ENCODE peak calls at places on chromosomes 4 and X, in nine cellular contexts. One of them, this sample, is unnamed. For H3K4me1, the result is how much of the 10 kb centered on the place peaks cover.

GRCh38 chr4:115687356-115687755 is 573.9 kb upstream of the NDST4 start:
- DNase-seq in suprapubic skin: no peak
- DNase-seq in GM23338: no peak
- DNase-seq in A549: peak
- DNase-seq in PC-9: peak
- DNase-seq in ascending aorta: no peak
- DNase-seq in astrocyte: no peak
- DNase-seq in transverse colon: no peak
- DNase-seq in cardiac muscle cell: no peak
- DNase-seq in this sample: no peak

GRCh38 chr4:141246243-141246642 is 25.5 kb downstream of the ZNF330 start:
- DNase-seq in suprapubic skin: no peak
- DNase-seq in GM23338: no peak
- DNase-seq in A549: no peak
- DNase-seq in PC-9: no peak
- DNase-seq in ascending aorta: no peak
- DNase-seq in astrocyte: peak
- DNase-seq in transverse colon: no peak
- DNase-seq in cardiac muscle cell: peak
- DNase-seq in this sample: no peak

GRCh38 chrX:88830113-88830512 is 83.1 kb downstream of the CPXCR1 start:
- DNase-seq in suprapubic skin: no peak
- DNase-seq in GM23338: no peak
- DNase-seq in A549: no peak
- DNase-seq in PC-9: no peak
- DNase-seq in ascending aorta: no peak
- DNase-seq in astrocyte: no peak
- DNase-seq in transverse colon: no peak
- DNase-seq in cardiac muscle cell: no peak
- DNase-seq in this sample: no peak

GRCh38 chr4:83568057-83568456 is 32.1 kb downstream of the GPAT3 start:
- DNase-seq in suprapubic skin: no peak
- DNase-seq in GM23338: no peak
- DNase-seq in A549: no peak
- DNase-seq in PC-9: no peak
- DNase-seq in ascending aorta: no peak
- DNase-seq in astrocyte: no peak
- DNase-seq in transverse colon: no peak
- DNase-seq in cardiac muscle cell: no peak
- DNase-seq in this sample: no peak

GRCh38 chrX:130173190-130173895 is 1.6 kb downstream of the RAB33A start:
- DNase-seq in suprapubic skin: no peak
- DNase-seq in GM23338: no peak
- DNase-seq in A549: no peak
- DNase-seq in PC-9: peak
- DNase-seq in ascending aorta: peak
- DNase-seq in astrocyte: peak
- DNase-seq in transverse colon: peak
- DNase-seq in cardiac muscle cell: no peak
- DNase-seq in this sample: no peak

GRCh38 chr4:30718021-30718888 is 1.9 kb upstream of the PCDH7 start:
- DNase-seq in suprapubic skin: no peak
- DNase-seq in GM23338: peak
- DNase-seq in A549: no peak
- DNase-seq in PC-9: peak
- DNase-seq in ascending aorta: peak
- DNase-seq in astrocyte: peak
- DNase-seq in transverse colon: peak
- DNase-seq in cardiac muscle cell: peak
- DNase-seq in this sample: no peak

GRCh38 chr4:75844151-75844662 is 58.0 kb downstream of the PPEF2 start:
- DNase-seq in suprapubic skin: no peak
- DNase-seq in GM23338: no peak
- DNase-seq in A549: peak
- DNase-seq in PC-9: peak
- DNase-seq in ascending aorta: no peak
- DNase-seq in astrocyte: peak
- DNase-seq in transverse colon: no peak
- DNase-seq in cardiac muscle cell: no peak
- DNase-seq in this sample: no peak

GRCh38 chr4:91448668-91449330 is 855.0 kb upstream of the GRID2 start:
- DNase-seq in suprapubic skin: no peak
- DNase-seq in GM23338: peak
- DNase-seq in A549: no peak
- DNase-seq in PC-9: no peak
- DNase-seq in ascending aorta: no peak
- DNase-seq in astrocyte: peak
- DNase-seq in transverse colon: no peak
- DNase-seq in cardiac muscle cell: no peak
- DNase-seq in this sample: no peak

GRCh38 chr4:76305971-76306881 is at the start of gene STBD1:
- DNase-seq in suprapubic skin: peak
- DNase-seq in GM23338: peak
- DNase-seq in A549: peak
- DNase-seq in PC-9: peak
- DNase-seq in ascending aorta: peak
- DNase-seq in astrocyte: peak
- DNase-seq in transverse colon: peak
- DNase-seq in cardiac muscle cell: peak
- DNase-seq in this sample: peak

GRCh38 chrX:103954259-103954658 is 8.2 kb upstream of the TMSB15B start:
- DNase-seq in suprapubic skin: no peak
- DNase-seq in GM23338: no peak
- DNase-seq in A549: no peak
- DNase-seq in PC-9: no peak
- DNase-seq in ascending aorta: no peak
- DNase-seq in astrocyte: no peak
- DNase-seq in transverse colon: no peak
- DNase-seq in cardiac muscle cell: no peak
- DNase-seq in this sample: no peak

GRCh38 chrX:38103857-38104812 is 97.8 kb downstream of the SYTL5 start:
- DNase-seq in suprapubic skin: no peak
- DNase-seq in GM23338: no peak
- DNase-seq in A549: no peak
- DNase-seq in PC-9: no peak
- DNase-seq in ascending aorta: no peak
- DNase-seq in astrocyte: peak
- DNase-seq in transverse colon: no peak
- DNase-seq in cardiac muscle cell: no peak
- DNase-seq in this sample: no peak

GRCh38 chr4:36206012-36206411 is 38.3 kb downstream of the ARAP2 start:
- DNase-seq in suprapubic skin: no peak
- DNase-seq in GM23338: peak
- DNase-seq in A549: no peak
- DNase-seq in PC-9: no peak
- DNase-seq in ascending aorta: no peak
- DNase-seq in astrocyte: no peak
- DNase-seq in transverse colon: no peak
- DNase-seq in cardiac muscle cell: no peak
- DNase-seq in this sample: no peak

GRCh38 chr4:3710451-3711182 is 55.6 kb upstream of the ADRA2C start:
- DNase-seq in suprapubic skin: peak
- DNase-seq in GM23338: no peak
- DNase-seq in A549: no peak
- DNase-seq in PC-9: no peak
- DNase-seq in ascending aorta: peak
- DNase-seq in astrocyte: peak
- DNase-seq in transverse colon: no peak
- DNase-seq in cardiac muscle cell: peak
- DNase-seq in this sample: no peak

GRCh38 chrX:37989304-37989703 is 17.0 kb upstream of the SYTL5 start:
- DNase-seq in suprapubic skin: no peak
- DNase-seq in GM23338: no peak
- DNase-seq in A549: no peak
- DNase-seq in PC-9: no peak
- DNase-seq in ascending aorta: no peak
- DNase-seq in astrocyte: no peak
- DNase-seq in transverse colon: no peak
- DNase-seq in cardiac muscle cell: no peak
- DNase-seq in this sample: no peak

GRCh38 chr4:111618908-111619307 is 526.3 kb upstream of the FAM241A start:
- DNase-seq in suprapubic skin: no peak
- DNase-seq in GM23338: no peak
- DNase-seq in A549: no peak
- DNase-seq in PC-9: no peak
- DNase-seq in ascending aorta: no peak
- DNase-seq in astrocyte: peak
- DNase-seq in transverse colon: no peak
- DNase-seq in cardiac muscle cell: no peak
- DNase-seq in this sample: no peak

GRCh38 chrX:54695816-54696487 is 102.1 kb downstream of the ITIH6 start:
- DNase-seq in suprapubic skin: no peak
- DNase-seq in GM23338: no peak
- DNase-seq in A549: no peak
- DNase-seq in PC-9: no peak
- DNase-seq in ascending aorta: no peak
- DNase-seq in astrocyte: no peak
- DNase-seq in transverse colon: no peak
- DNase-seq in cardiac muscle cell: no peak
- DNase-seq in this sample: no peak

GRCh38 chrX:54695231-54695630 is 102.8 kb downstream of the ITIH6 start:
- DNase-seq in suprapubic skin: no peak
- DNase-seq in GM23338: peak
- DNase-seq in A549: no peak
- DNase-seq in PC-9: no peak
- DNase-seq in ascending aorta: no peak
- DNase-seq in astrocyte: no peak
- DNase-seq in transverse colon: no peak
- DNase-seq in cardiac muscle cell: peak
- DNase-seq in this sample: no peak
- H3K27ac ChIP-seq in suprapubic skin: no peak
- H3K27ac ChIP-seq in GM23338: no peak
- H3K27ac ChIP-seq in A549: no peak
- H3K27ac ChIP-seq in PC-9: no peak
- H3K27ac ChIP-seq in ascending aorta: no peak
- H3K27ac ChIP-seq in astrocyte: no peak
- H3K27ac ChIP-seq in transverse colon: no peak
- H3K27ac ChIP-seq in cardiac muscle cell: no peak
- H3K27ac ChIP-seq in this sample: no peak

GRCh38 chr4:8149664-8150063 is 8.9 kb downstream of the ABLIM2 start:
- DNase-seq in suprapubic skin: no peak
- DNase-seq in GM23338: no peak
- DNase-seq in A549: no peak
- DNase-seq in PC-9: no peak
- DNase-seq in ascending aorta: no peak
- DNase-seq in astrocyte: no peak
- DNase-seq in transverse colon: no peak
- DNase-seq in cardiac muscle cell: no peak
- DNase-seq in this sample: no peak

GRCh38 chr4:8150152-8151090 is 8.2 kb downstream of the ABLIM2 start:
- DNase-seq in suprapubic skin: no peak
- DNase-seq in GM23338: no peak
- DNase-seq in A549: peak
- DNase-seq in PC-9: no peak
- DNase-seq in ascending aorta: no peak
- DNase-seq in astrocyte: no peak
- DNase-seq in transverse colon: no peak
- DNase-seq in cardiac muscle cell: no peak
- DNase-seq in this sample: no peak

GRCh38 chr4:8152865-8153257 is 5.8 kb downstream of the ABLIM2 start:
- DNase-seq in suprapubic skin: no peak
- DNase-seq in GM23338: no peak
- DNase-seq in A549: no peak
- DNase-seq in PC-9: no peak
- DNase-seq in ascending aorta: no peak
- DNase-seq in astrocyte: no peak
- DNase-seq in transverse colon: no peak
- DNase-seq in cardiac muscle cell: no peak
- DNase-seq in this sample: no peak

GRCh38 chr4:8152090-8152864 is 6.3 kb downstream of the ABLIM2 start:
- DNase-seq in suprapubic skin: no peak
- DNase-seq in GM23338: no peak
- DNase-seq in A549: no peak
- DNase-seq in PC-9: no peak
- DNase-seq in ascending aorta: no peak
- DNase-seq in astrocyte: no peak
- DNase-seq in transverse colon: no peak
- DNase-seq in cardiac muscle cell: no peak
- DNase-seq in this sample: no peak

GRCh38 chr4:8151165-8151650 is 7.4 kb downstream of the ABLIM2 start:
- DNase-seq in suprapubic skin: no peak
- DNase-seq in GM23338: no peak
- DNase-seq in A549: no peak
- DNase-seq in PC-9: no peak
- DNase-seq in ascending aorta: no peak
- DNase-seq in astrocyte: no peak
- DNase-seq in transverse colon: no peak
- DNase-seq in cardiac muscle cell: no peak
- DNase-seq in this sample: no peak
- H3K4me3 ChIP-seq in suprapubic skin: no peak
- H3K4me3 ChIP-seq in GM23338: no peak
- H3K4me3 ChIP-seq in A549: no peak
- H3K4me3 ChIP-seq in PC-9: no peak
- H3K4me3 ChIP-seq in ascending aorta: no peak
- H3K4me3 ChIP-seq in astrocyte: no peak
- H3K4me3 ChIP-seq in transverse colon: no peak
- H3K4me3 ChIP-seq in cardiac muscle cell: no peak
- H3K4me3 ChIP-seq in this sample: no peak

DNA sequence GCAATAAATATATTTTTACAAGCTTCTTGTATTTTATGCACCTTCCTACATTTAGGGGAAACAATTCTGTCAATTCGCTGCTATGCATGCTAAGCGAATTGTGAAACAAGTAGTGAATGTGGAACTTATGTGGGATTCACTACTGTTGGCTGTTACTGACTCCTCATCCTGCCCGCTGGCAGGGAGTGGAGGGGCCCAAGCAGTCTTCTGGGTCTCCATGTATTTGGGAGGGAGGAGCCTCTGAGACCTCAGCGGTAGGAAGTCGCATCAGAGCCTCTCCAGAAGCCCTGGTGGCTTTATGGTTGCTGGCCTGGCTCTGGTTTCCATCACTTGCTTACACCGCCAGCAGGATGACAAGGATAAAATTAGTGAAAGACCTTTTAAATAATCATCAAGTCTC is 3.7 kb upstream of the SETD7 start:
- DNase-seq in suprapubic skin: no peak
- DNase-seq in GM23338: no peak
- DNase-seq in A549: no peak
- DNase-seq in PC-9: no peak
- DNase-seq in ascending aorta: no peak
- DNase-seq in astrocyte: no peak
- DNase-seq in transverse colon: no peak
- DNase-seq in cardiac muscle cell: peak
- DNase-seq in this sample: no peak
- H3K4me1 ChIP-seq in suprapubic skin: under half
- H3K4me1 ChIP-seq in GM23338: under half
- H3K4me1 ChIP-seq in A549: under half
- H3K4me1 ChIP-seq in PC-9: under half
- H3K4me1 ChIP-seq in ascending aorta: under half
- H3K4me1 ChIP-seq in astrocyte: under half
- H3K4me1 ChIP-seq in transverse colon: under half
- H3K4me1 ChIP-seq in cardiac muscle cell: under half
- H3K4me1 ChIP-seq in this sample: under half

DNA sequence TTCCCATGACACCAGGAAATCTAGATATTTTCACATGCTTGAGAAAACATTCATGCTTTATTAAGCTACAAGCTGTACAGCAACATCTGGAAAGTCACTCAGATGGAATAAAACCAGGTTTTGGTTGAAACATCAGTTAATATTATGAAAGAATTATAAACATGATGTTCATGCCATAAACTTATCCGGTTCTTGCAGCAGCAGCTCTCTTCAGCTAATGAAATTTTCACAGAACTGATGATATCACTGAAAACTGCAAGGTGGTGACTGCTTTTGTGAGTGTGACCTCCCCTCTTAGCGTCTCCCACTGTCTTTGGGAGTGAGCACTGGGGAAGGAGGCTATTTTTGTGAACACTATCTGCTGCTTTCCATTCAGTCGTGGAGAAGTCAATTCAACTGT is 56.9 kb downstream of the ARHGAP10 start:
- DNase-seq in suprapubic skin: no peak
- DNase-seq in GM23338: no peak
- DNase-seq in A549: no peak
- DNase-seq in PC-9: no peak
- DNase-seq in ascending aorta: no peak
- DNase-seq in astrocyte: no peak
- DNase-seq in transverse colon: no peak
- DNase-seq in cardiac muscle cell: no peak
- DNase-seq in this sample: no peak
- H3K27ac ChIP-seq in suprapubic skin: no peak
- H3K27ac ChIP-seq in GM23338: no peak
- H3K27ac ChIP-seq in A549: no peak
- H3K27ac ChIP-seq in PC-9: peak
- H3K27ac ChIP-seq in ascending aorta: no peak
- H3K27ac ChIP-seq in astrocyte: no peak
- H3K27ac ChIP-seq in transverse colon: peak
- H3K27ac ChIP-seq in cardiac muscle cell: no peak
- H3K27ac ChIP-seq in this sample: no peak